ENCODE peak calls at places on chromosomes 12 and 14, in five cellular contexts. X is RWPE2, K is Peyer's patch, S is PC-9, B is choroid plexus epithelial cell. I is an unnamed sample.

GRCh38 chr12:113329022-113329790 is 5.7 kb downstream of the SLC8B1 start:
- DNase-seq in X (no peak), K (no peak), S (no peak), B (no peak), I (no peak)

GRCh38 chr12:28872654-28873268 is 276.3 kb upstream of the FAR2 start:
- DNase-seq in X (no peak), K (no peak), S (peak), B (peak), I (peak)

GRCh38 chr12:75960954-75961661 is 70.5 kb downstream of the PHLDA1 start:
- DNase-seq in X (no peak), K (no peak), S (no peak), B (no peak), I (no peak)

GRCh38 chr12:106986135-106986534 is 811 bp downstream of the MTERF2 start:
- DNase-seq in X (no peak), K (no peak), S (no peak), B (no peak), I (no peak)

GRCh38 chr12:89245090-89245489 is 107.2 kb downstream of the DUSP6 start:
- DNase-seq in X (no peak), K (no peak), S (no peak), B (peak), I (no peak)

GRCh38 chr14:42683690-42684089 is 1077.0 kb downstream of the LRFN5 start:
- DNase-seq in X (no peak), K (no peak), S (no peak), B (no peak), I (no peak)

GRCh38 chr12:15001733-15002471 is 29.1 kb downstream of the PDE6H start:
- DNase-seq in X (no peak), K (no peak), S (no peak), B (peak), I (no peak)

GRCh38 chr12:81502912-81503695 is 256.0 kb downstream of the PPFIA2 start:
- DNase-seq in X (no peak), K (no peak), S (no peak), B (peak), I (peak)

GRCh38 chr12:58655375-58655774 is 264.9 kb downstream of the LRIG3 start:
- DNase-seq in X (no peak), K (no peak), S (no peak), B (no peak), I (no peak)

GRCh38 chr12:13146539-13146938 is 43.1 kb upstream of the GSG1 start:
- DNase-seq in X (no peak), K (no peak), S (no peak), B (no peak), I (no peak)

GRCh38 chr14:73997108-73997943 is 21.8 kb downstream of the ENTPD5 start:
- DNase-seq in X (no peak), K (no peak), S (no peak), B (no peak), I (no peak)

GRCh38 chr12:91274886-91275285 is 92.3 kb upstream of the DCN start:
- DNase-seq in X (no peak), K (no peak), S (no peak), B (peak), I (peak)

GRCh38 chr12:53481957-53482586 is 17.2 kb downstream of the MAP3K12 start:
- DNase-seq in X (no peak), K (no peak), S (no peak), B (peak), I (no peak)

GRCh38 chr12:14771651-14772137 is 31.6 kb downstream of the WBP11 start:
- DNase-seq in X (no peak), K (no peak), S (no peak), B (no peak), I (no peak)

GRCh38 chr12:13534242-13534641 is 337.7 kb downstream of the EMP1 start:
- DNase-seq in X (no peak), K (no peak), S (no peak), B (no peak), I (no peak)

GRCh38 chr12:104865080-104865479 is 93.0 kb downstream of the SLC41A2 start:
- DNase-seq in X (no peak), K (no peak), S (no peak), B (no peak), I (no peak)

GRCh38 chr12:105418232-105418631 is 87.7 kb downstream of the C12orf75 start:
- DNase-seq in X (peak), K (no peak), S (peak), B (peak), I (peak)

GRCh38 chr14:81206115-81206514 is 14.6 kb downstream of the GTF2A1 start:
- DNase-seq in X (no peak), K (no peak), S (no peak), B (no peak), I (no peak)

GRCh38 chr14:81209187-81209836 is 11.4 kb downstream of the GTF2A1 start:
- DNase-seq in X (no peak), K (no peak), S (no peak), B (peak), I (no peak)

GRCh38 chr14:81208489-81208888 is 12.3 kb downstream of the GTF2A1 start:
- DNase-seq in X (no peak), K (no peak), S (no peak), B (no peak), I (no peak)

DNA sequence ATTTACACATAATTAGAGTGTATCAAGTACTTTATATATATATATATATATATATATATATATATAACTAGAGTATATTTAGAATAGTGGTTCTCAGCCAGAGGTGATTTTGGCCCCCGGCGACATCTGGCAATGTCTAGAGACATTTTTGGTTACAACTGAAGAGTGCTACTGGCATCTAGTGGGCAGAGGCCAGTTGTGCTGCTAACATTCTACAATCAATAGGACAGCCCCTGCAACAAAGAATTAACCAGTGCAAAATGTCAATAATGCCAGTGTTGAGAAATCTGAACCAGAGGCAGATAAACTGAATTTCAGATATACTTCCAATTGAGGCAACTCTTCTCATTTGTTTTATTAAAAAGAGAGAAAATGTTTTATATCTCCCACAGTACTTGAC is 8.9 kb downstream of the GTF2A1 start:
- DNase-seq in X (no peak), K (no peak), S (no peak), B (peak), I (no peak)
- TF ChIP-seq CTCF in X (peak), K (no peak), S (peak), B (peak), I (peak)

GRCh38 chr12:123992118-123992825 is 19.3 kb downstream of the ZNF664 start:
- DNase-seq in X (no peak), K (no peak), S (no peak), B (no peak), I (no peak)

GRCh38 chr12:123990512-123990911 is 17.5 kb downstream of the ZNF664 start:
- DNase-seq in X (no peak), K (no peak), S (no peak), B (peak), I (no peak)

GRCh38 chr12:123991402-123991951 is 18.5 kb downstream of the ZNF664 start:
- DNase-seq in X (no peak), K (no peak), S (no peak), B (no peak), I (no peak)

GRCh38 chr12:123989168-123989567 is 16.2 kb downstream of the ZNF664 start:
- DNase-seq in X (no peak), K (no peak), S (no peak), B (no peak), I (no peak)

GRCh38 chr12:123989753-123990152 is 16.7 kb downstream of the ZNF664 start:
- DNase-seq in X (no peak), K (no peak), S (no peak), B (no peak), I (no peak)
- H3K4me3 ChIP-seq in X (no peak), K (no peak), S (no peak), B (no peak), I (no peak)

GRCh38 chr14:78840898-78841297 is 670.7 kb downstream of the NRXN3 start:
- DNase-seq in X (no peak), K (no peak), S (no peak), B (no peak), I (no peak)

GRCh38 chr14:78835052-78835451 is 664.9 kb downstream of the NRXN3 start:
- DNase-seq in X (no peak), K (no peak), S (no peak), B (no peak), I (no peak)

GRCh38 chr14:78835909-78836308 is 665.7 kb downstream of the NRXN3 start:
- DNase-seq in X (no peak), K (no peak), S (no peak), B (no peak), I (no peak)

DNA sequence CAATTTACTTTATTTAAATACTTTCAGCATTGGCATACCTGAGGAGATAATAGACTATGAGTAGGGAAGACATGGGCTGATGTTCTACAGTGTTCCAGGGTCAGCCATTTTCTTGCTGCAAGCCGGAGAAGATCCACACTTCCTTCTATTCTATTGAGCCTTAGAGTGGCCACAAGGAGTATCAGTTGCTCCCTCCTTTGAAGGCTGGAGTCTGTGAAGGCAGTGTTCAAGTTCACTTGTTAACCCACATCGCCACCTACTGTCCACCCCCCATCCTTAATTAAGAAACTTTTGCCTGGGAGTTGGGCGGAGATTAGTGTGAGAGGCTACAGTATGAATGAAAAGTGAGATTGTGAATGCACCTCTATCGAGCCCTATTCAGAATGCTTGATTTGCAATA is 666.6 kb downstream of the NRXN3 start:
- DNase-seq in X (no peak), K (no peak), S (peak), B (peak), I (peak)
- TF ChIP-seq CTCF in X (peak), K (no peak), S (peak), B (peak), I (peak)

GRCh38 chr14:34012978-34013713 is 62.3 kb upstream of the EGLN3 start:
- DNase-seq in X (no peak), K (no peak), S (no peak), B (no peak), I (no peak)

GRCh38 chr14:34009956-34010355 is 59.1 kb upstream of the EGLN3 start:
- DNase-seq in X (no peak), K (no peak), S (no peak), B (peak), I (no peak)

GRCh38 chr14:34012369-34012768 is 61.5 kb upstream of the EGLN3 start:
- DNase-seq in X (no peak), K (no peak), S (no peak), B (no peak), I (no peak)

GRCh38 chr14:34014936-34015335 is 64.1 kb upstream of the EGLN3 start:
- DNase-seq in X (no peak), K (no peak), S (no peak), B (no peak), I (no peak)

GRCh38 chr14:34013714-34014055 is 62.8 kb upstream of the EGLN3 start:
- DNase-seq in X (no peak), K (no peak), S (no peak), B (no peak), I (no peak)
- H3K4me3 ChIP-seq in X (no peak), K (no peak), S (no peak), B (no peak), I (no peak)

GRCh38 chr12:109934026-109934425 is 34.0 kb downstream of the TCHP start:
- DNase-seq in X (no peak), K (no peak), S (peak), B (peak), I (no peak)
- TF ChIP-seq CTCF in X (peak), K (no peak), S (peak), B (peak), I (peak)

DNA sequence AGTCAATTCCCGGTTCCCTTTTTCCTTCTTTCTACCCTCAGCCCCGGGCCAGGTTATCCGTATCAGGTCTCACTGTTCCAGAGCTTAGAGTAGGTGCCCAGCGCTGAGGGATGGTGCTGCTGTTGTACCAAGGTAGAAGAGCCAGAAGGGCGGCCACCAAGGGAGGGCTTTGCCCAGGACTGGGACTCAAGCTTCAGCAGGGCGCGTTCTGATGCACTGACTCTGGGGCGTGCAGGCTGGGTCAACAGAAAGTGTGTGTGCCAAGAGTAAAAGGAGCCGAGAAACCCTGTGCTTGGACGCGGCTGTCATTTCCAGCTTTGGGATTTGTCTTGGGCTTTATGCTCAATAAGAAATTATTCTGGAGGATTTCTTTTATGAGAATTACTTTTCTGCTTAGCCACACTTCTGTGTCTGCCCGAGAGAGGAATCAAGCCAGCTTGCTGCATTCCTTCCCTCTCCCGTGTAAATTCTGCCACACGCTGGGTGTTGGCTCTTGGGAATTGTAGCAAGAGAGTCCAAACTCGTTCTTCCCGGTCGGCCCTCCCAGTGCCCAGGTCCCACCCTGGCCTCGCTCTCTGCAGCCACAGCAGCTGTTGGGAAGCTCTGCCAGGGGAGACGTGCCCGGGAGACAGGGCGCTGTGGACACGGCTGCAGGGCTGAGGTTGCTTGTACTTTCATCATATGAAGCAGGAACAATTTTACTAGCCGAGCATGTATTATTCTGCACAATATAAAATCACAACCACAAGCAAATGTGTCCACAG is 98.0 kb downstream of the FBXL14 start:
- DNase-seq in X (peak), K (no peak), S (peak), B (peak), I (no peak)
- H3K4me3 ChIP-seq in X (no peak), K (no peak), S (no peak), B (no peak), I (peak)

I was measured in retinal pigment epithelial cell.